ENCODE peak calls at places on chromosomes 7 and 10, in seven cellular contexts. X is right cardiac atrium; O is stimulated activated CD4-positive, alpha-beta T cell treated with anti-CD3 and anti-CD28 coated beads, Interleukin-4, amount 100 ng/mL, for 48 hours; G is activated naive CD8-positive, alpha-beta T cell treated with anti-CD3 and anti-CD28 coated beads for 36 hours; S is RWPE1; Z is OCI-LY7; L is NCI-H2171 treated with DMSO at 0.1 percent for 48 hours. M is an unnamed sample.

GRCh38 chr7:108452707-108453106 is 3.5 kb downstream of the NRCAM start:
- DNase-seq in X (no peak), O (no peak), G (no peak), S (peak; percentile 37), Z (peak; percentile 45), L (peak; percentile 65), M (no peak)

GRCh38 chr10:30059209-30060107 is at the start of gene JCAD:
- DNase-seq in X (peak; percentile 94), O (peak; percentile 39), G (peak; percentile 55), S (peak; percentile 46), Z (no peak), L (no peak), M (peak; percentile 66)

GRCh38 chr7:55552320-55553086 is 19.8 kb downstream of the VOPP1 start:
- DNase-seq in X (no peak), O (no peak), G (no peak), S (peak; percentile 89), Z (no peak), L (no peak), M (no peak)

GRCh38 chr7:98283127-98283886 is 1.8 kb downstream of the BRI3 start:
- DNase-seq in X (peak; percentile 75), O (no peak), G (no peak), S (no peak), Z (no peak), L (no peak), M (peak; percentile 12)

GRCh38 chr10:50416885-50417284 is 165.6 kb upstream of the ASAH2 start:
- DNase-seq in X (no peak), O (no peak), G (no peak), S (no peak), Z (no peak), L (no peak), M (no peak)

GRCh38 chr10:90222372-90222771 is 521.0 kb downstream of the KIF20B start:
- DNase-seq in X (no peak), O (no peak), G (no peak), S (peak; percentile 88), Z (no peak), L (no peak), M (no peak)

GRCh38 chr7:87474046-87474445 is 1.4 kb downstream of the ABCB4 start:
- DNase-seq in X (no peak), O (no peak), G (no peak), S (no peak), Z (no peak), L (no peak), M (no peak)

GRCh38 chr7:140176271-140176701 is 497 bp downstream of the KDM7A start:
- DNase-seq in X (no peak), O (no peak), G (no peak), S (no peak), Z (peak; percentile 13), L (no peak), M (no peak)

GRCh38 chr7:140640060-140640611 is 477 bp downstream of the DENND2A start:
- DNase-seq in X (peak; percentile 84), O (no peak), G (peak; percentile 11), S (peak; percentile 30), Z (no peak), L (peak; percentile 24), M (no peak)

GRCh38 chr10:12022580-12023257 is 19.9 kb downstream of the UPF2 start:
- DNase-seq in X (no peak), O (no peak), G (no peak), S (no peak), Z (no peak), L (no peak), M (no peak)

GRCh38 chr7:92833766-92834605 is 2.4 kb downstream of the CDK6 start:
- DNase-seq in X (peak; percentile 93), O (peak; percentile 77), G (peak; percentile 86), S (peak; percentile 59), Z (peak; percentile 83), L (peak; percentile 71), M (peak; percentile 71)

GRCh38 chr7:114922151-114922651 is 307 bp downstream of the MDFIC start:
- DNase-seq in X (peak; percentile 91), O (peak; percentile 57), G (peak; percentile 76), S (peak; percentile 36), Z (no peak), L (peak; percentile 22), M (peak; percentile 78)

GRCh38 chr7:17599733-17600685 is 301.6 kb downstream of the AHR start:
- DNase-seq in X (no peak), O (no peak), G (no peak), S (peak; percentile 93), Z (no peak), L (no peak), M (no peak)

GRCh38 chr10:74432841-74433594 is 282.0 kb downstream of the ADK start:
- DNase-seq in X (no peak), O (no peak), G (no peak), S (no peak), Z (no peak), L (peak; percentile 64), M (no peak)

M was measured in B cell.